ENCODE peak calls at places on chromosome 9, in seven cellular contexts. One of them, this sample, is unnamed.

GRCh38 chr9:135695036-135695435 is 4.2 kb downstream of the SOHLH1 start:
- DNase-seq in A549: no peak
- DNase-seq in NB4: no peak
- DNase-seq in K562: no peak
- DNase-seq in SK-N-SH: no peak
- DNase-seq in H1: no peak
- DNase-seq in WTC11: no peak
- DNase-seq in this sample: no peak

GRCh38 chr9:92094655-92095054 is 20.6 kb downstream of the SPTLC1 start:
- DNase-seq in A549: no peak
- DNase-seq in NB4: peak; percentile 39
- DNase-seq in K562: peak; percentile 46
- DNase-seq in SK-N-SH: no peak
- DNase-seq in H1: no peak
- DNase-seq in WTC11: no peak
- DNase-seq in this sample: peak; percentile 66

GRCh38 chr9:89553451-89554020 is 51.3 kb upstream of the GADD45G start:
- DNase-seq in A549: no peak
- DNase-seq in NB4: no peak
- DNase-seq in K562: no peak
- DNase-seq in SK-N-SH: no peak
- DNase-seq in H1: no peak
- DNase-seq in WTC11: no peak
- DNase-seq in this sample: no peak

GRCh38 chr9:135584934-135585333 is 23.4 kb downstream of the PAEP start:
- DNase-seq in A549: no peak
- DNase-seq in NB4: no peak
- DNase-seq in K562: no peak
- DNase-seq in SK-N-SH: no peak
- DNase-seq in H1: no peak
- DNase-seq in WTC11: no peak
- DNase-seq in this sample: no peak

GRCh38 chr9:92711844-92712243 is 41.9 kb upstream of the IPPK start:
- DNase-seq in A549: no peak
- DNase-seq in NB4: no peak
- DNase-seq in K562: peak; percentile 3
- DNase-seq in SK-N-SH: no peak
- DNase-seq in H1: no peak
- DNase-seq in WTC11: no peak
- DNase-seq in this sample: no peak

GRCh38 chr9:130453487-130453886 is 8.7 kb downstream of the ASS1 start:
- DNase-seq in A549: no peak
- DNase-seq in NB4: no peak
- DNase-seq in K562: peak; percentile 55
- DNase-seq in SK-N-SH: peak; percentile 95
- DNase-seq in H1: no peak
- DNase-seq in WTC11: no peak
- DNase-seq in this sample: no peak

GRCh38 chr9:131624636-131625241 is 79.4 kb downstream of the PRRT1B start:
- DNase-seq in A549: no peak
- DNase-seq in NB4: peak; percentile 34
- DNase-seq in K562: no peak
- DNase-seq in SK-N-SH: peak; percentile 52
- DNase-seq in H1: no peak
- DNase-seq in WTC11: no peak
- DNase-seq in this sample: no peak

GRCh38 chr9:91935066-91935729 is 14.8 kb downstream of the ROR2 start:
- DNase-seq in A549: no peak
- DNase-seq in NB4: no peak
- DNase-seq in K562: no peak
- DNase-seq in SK-N-SH: no peak
- DNase-seq in H1: no peak
- DNase-seq in WTC11: no peak
- DNase-seq in this sample: no peak

GRCh38 chr9:108053555-108054061 is 564.0 kb upstream of the KLF4 start:
- DNase-seq in A549: no peak
- DNase-seq in NB4: no peak
- DNase-seq in K562: no peak
- DNase-seq in SK-N-SH: no peak
- DNase-seq in H1: no peak
- DNase-seq in WTC11: no peak
- DNase-seq in this sample: no peak

GRCh38 chr9:134223091-134223490 is 58.7 kb upstream of the RNU6ATAC start:
- DNase-seq in A549: no peak
- DNase-seq in NB4: no peak
- DNase-seq in K562: no peak
- DNase-seq in SK-N-SH: no peak
- DNase-seq in H1: no peak
- DNase-seq in WTC11: no peak
- DNase-seq in this sample: no peak

GRCh38 chr9:22142681-22143080 is 133.6 kb upstream of the CDKN2B start:
- DNase-seq in A549: no peak
- DNase-seq in NB4: no peak
- DNase-seq in K562: no peak
- DNase-seq in SK-N-SH: no peak
- DNase-seq in H1: no peak
- DNase-seq in WTC11: no peak
- DNase-seq in this sample: no peak

GRCh38 chr9:131951905-131952304 is 127.8 kb downstream of the MED27 start:
- DNase-seq in A549: no peak
- DNase-seq in NB4: no peak
- DNase-seq in K562: no peak
- DNase-seq in SK-N-SH: peak; percentile 61
- DNase-seq in H1: no peak
- DNase-seq in WTC11: no peak
- DNase-seq in this sample: no peak

GRCh38 chr9:93592389-93593021 is 16.1 kb downstream of the PHF2 start:
- DNase-seq in A549: no peak
- DNase-seq in NB4: no peak
- DNase-seq in K562: peak; percentile 33
- DNase-seq in SK-N-SH: no peak
- DNase-seq in H1: peak; percentile 25
- DNase-seq in WTC11: peak; percentile 59
- DNase-seq in this sample: peak; percentile 22

GRCh38 chr9:126806336-126806735 is 1.5 kb downstream of the ZBTB43 start:
- DNase-seq in A549: no peak
- DNase-seq in NB4: peak; percentile 49
- DNase-seq in K562: no peak
- DNase-seq in SK-N-SH: no peak
- DNase-seq in H1: no peak
- DNase-seq in WTC11: no peak
- DNase-seq in this sample: no peak

GRCh38 chr9:90489066-90489465 is 153.6 kb downstream of the DIRAS2 start:
- DNase-seq in A549: no peak
- DNase-seq in NB4: no peak
- DNase-seq in K562: no peak
- DNase-seq in SK-N-SH: no peak
- DNase-seq in H1: no peak
- DNase-seq in WTC11: no peak
- DNase-seq in this sample: no peak

DNA sequence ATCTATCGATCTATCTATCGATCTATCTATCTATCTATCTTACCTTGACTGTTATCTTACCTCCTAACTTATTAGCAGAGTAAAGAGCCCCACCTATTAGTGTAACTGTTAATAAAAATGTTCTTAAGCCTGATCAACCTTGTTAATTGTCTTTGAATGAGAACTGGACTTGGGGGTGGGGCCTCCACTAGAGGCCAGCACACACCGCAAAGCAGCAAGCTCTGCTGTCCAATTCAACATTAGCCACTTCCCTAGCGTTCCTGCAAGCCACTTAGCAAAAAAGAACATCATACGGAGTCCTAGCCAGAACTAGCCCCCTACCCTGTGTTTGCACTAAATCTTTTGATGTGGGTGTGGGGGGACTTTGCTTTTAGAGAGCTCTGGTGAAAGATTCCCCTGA is 515.8 kb downstream of the KDM4C start:
- DNase-seq in A549: no peak
- DNase-seq in NB4: peak; percentile 37
- DNase-seq in K562: no peak
- DNase-seq in SK-N-SH: no peak
- DNase-seq in H1: no peak
- DNase-seq in WTC11: no peak
- DNase-seq in this sample: no peak
- TF ChIP-seq MAX in A549: no peak
- TF ChIP-seq MAX in NB4: no peak
- TF ChIP-seq MAX in K562: no peak
- TF ChIP-seq MAX in SK-N-SH: no peak
- TF ChIP-seq MAX in H1: no peak
- TF ChIP-seq MAX in WTC11: no peak
- TF ChIP-seq MAX in this sample: no peak

GRCh38 chr9:100070071-100070470 is 28.7 kb downstream of the ERP44 start:
- DNase-seq in A549: no peak
- DNase-seq in NB4: no peak
- DNase-seq in K562: no peak
- DNase-seq in SK-N-SH: no peak
- DNase-seq in H1: no peak
- DNase-seq in WTC11: no peak
- DNase-seq in this sample: no peak

GRCh38 chr9:100063185-100063584 is 35.6 kb downstream of the ERP44 start:
- DNase-seq in A549: no peak
- DNase-seq in NB4: no peak
- DNase-seq in K562: no peak
- DNase-seq in SK-N-SH: no peak
- DNase-seq in H1: no peak
- DNase-seq in WTC11: no peak
- DNase-seq in this sample: no peak

GRCh38 chr9:100066539-100066938 is 32.3 kb downstream of the ERP44 start:
- DNase-seq in A549: no peak
- DNase-seq in NB4: peak; percentile 91
- DNase-seq in K562: no peak
- DNase-seq in SK-N-SH: no peak
- DNase-seq in H1: no peak
- DNase-seq in WTC11: no peak
- DNase-seq in this sample: no peak

GRCh38 chr9:100070642-100071041 is 28.2 kb downstream of the ERP44 start:
- DNase-seq in A549: no peak
- DNase-seq in NB4: no peak
- DNase-seq in K562: peak; percentile 30
- DNase-seq in SK-N-SH: no peak
- DNase-seq in H1: no peak
- DNase-seq in WTC11: no peak
- DNase-seq in this sample: no peak

DNA sequence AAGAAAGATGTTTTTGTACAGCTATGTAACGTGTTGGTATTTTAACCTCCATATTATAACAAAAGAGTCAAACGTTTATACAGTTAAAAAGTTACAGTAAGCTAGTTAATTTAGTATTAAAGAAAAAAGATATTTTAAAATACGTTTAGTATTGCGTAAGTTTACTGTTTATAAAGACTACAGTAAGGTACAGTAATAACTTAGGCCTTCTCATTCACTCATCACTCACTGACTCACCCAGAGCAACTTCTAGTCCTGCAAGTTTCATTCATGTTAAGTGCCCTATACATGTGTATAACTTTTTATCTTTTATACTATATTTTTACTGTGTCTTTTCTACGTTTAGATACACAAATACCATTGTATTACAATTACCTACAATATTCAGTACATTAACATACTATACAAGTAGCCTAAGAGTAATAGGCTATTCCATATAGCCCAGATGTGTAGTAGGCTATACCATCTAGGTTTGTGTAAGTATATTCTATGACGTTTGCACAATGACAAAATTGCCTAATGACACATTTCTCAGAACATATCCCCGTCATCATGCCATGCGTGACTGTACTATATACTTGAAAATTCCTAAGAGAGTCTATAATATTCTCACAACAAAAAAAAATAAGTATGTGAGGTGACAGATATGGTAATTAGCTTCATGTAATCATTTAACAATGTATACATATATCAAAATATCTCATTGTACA is 33.8 kb downstream of the ERP44 start:
- DNase-seq in A549: no peak
- DNase-seq in NB4: no peak
- DNase-seq in K562: no peak
- DNase-seq in SK-N-SH: no peak
- DNase-seq in H1: no peak
- DNase-seq in WTC11: no peak
- DNase-seq in this sample: no peak
- TF ChIP-seq MAX in A549: no peak
- TF ChIP-seq MAX in NB4: no peak
- TF ChIP-seq MAX in K562: no peak
- TF ChIP-seq MAX in SK-N-SH: no peak
- TF ChIP-seq MAX in H1: no peak
- TF ChIP-seq MAX in WTC11: no peak
- TF ChIP-seq MAX in this sample: no peak

DNA sequence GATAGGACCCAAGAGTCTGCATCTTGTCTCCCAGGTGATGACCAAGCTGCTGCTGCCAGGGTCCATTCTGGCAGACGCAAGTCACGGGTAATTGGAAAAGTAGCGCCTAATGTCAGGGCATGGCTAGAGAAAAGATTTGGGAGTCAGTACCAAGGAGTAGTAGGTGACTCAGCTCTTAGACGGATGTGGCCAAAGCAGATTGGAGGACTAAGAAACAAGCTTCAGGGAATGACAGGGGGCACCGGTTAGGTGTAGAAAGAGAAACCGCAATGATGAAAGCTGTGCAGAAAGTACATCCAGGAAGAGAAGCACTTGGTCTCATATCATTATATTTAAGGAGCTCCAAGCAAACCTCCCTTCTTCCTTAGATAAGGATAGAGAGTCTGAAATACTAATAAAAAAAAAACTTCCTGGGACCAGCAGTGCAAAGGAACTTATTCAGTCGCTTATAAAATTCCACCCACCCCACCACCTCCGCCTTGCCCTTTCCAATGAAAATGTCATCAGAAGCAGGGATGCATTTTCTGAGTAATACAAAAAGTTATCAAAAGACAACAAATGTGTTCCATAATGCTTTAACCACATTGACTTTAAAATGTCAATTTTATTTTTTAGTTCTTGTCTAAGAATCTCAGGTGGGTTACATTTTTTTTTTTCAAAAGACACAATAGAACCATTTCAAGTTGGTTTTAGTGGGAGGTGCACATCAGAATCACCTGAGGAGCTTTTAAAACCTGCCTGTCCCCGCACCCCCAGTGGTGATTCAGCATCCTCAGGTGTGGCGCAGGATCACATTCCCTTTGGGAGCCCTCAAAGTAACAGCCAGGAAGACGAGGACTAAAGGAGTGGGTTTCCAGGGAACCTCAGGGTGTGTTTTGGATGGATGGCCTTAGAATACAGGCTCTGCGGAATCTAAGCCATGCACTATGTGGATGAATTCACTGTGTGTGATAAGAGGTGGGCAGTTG is 31.2 kb downstream of the PTPN3 start:
- DNase-seq in A549: no peak
- DNase-seq in NB4: peak; percentile 56
- DNase-seq in K562: no peak
- DNase-seq in SK-N-SH: no peak
- DNase-seq in H1: no peak
- DNase-seq in WTC11: no peak
- DNase-seq in this sample: no peak
- TF ChIP-seq MAX in A549: no peak
- TF ChIP-seq MAX in NB4: no peak
- TF ChIP-seq MAX in K562: no peak
- TF ChIP-seq MAX in SK-N-SH: no peak
- TF ChIP-seq MAX in H1: no peak
- TF ChIP-seq MAX in WTC11: no peak
- TF ChIP-seq MAX in this sample: no peak

DNA sequence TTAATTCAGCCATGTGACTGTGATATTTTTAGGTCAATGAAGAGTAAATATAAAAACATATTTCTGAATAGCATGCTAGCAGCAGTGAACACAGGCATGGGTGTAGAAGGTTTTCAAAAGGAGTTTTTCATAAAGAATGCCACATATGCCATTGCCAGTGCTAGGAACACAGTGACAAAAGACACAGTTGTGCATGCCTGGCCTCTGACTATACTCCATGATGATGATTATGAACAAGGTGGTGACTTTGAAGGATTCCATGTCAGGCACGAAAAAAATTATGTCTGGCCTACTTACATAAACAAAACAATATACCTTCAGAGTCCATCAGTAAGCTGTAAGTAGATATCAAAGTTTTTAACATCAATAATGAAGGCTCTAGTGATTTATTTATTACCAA is 438.7 kb downstream of the TLE1 start:
- DNase-seq in A549: no peak
- DNase-seq in NB4: no peak
- DNase-seq in K562: no peak
- DNase-seq in SK-N-SH: no peak
- DNase-seq in H1: no peak
- DNase-seq in WTC11: no peak
- DNase-seq in this sample: no peak
- TF ChIP-seq MAX in A549: no peak
- TF ChIP-seq MAX in NB4: no peak
- TF ChIP-seq MAX in K562: no peak
- TF ChIP-seq MAX in SK-N-SH: no peak
- TF ChIP-seq MAX in H1: no peak
- TF ChIP-seq MAX in WTC11: no peak
- TF ChIP-seq MAX in this sample: no peak

This sample was measured in HCT116.